ENCODE peak calls at places on chromosomes 6 and 20, in ten cellular contexts. M is A549, X is body of pancreas, W is ovary, J is NB4, K is IMR-90, V is spleen, L is HCT116, T is esophagus muscularis mucosa, B is lower leg skin. Y is an unnamed sample.
A peak's percentile ranks its signal among the peaks of the same experiment; 100 is the strongest.

GRCh38 chr6:149235130-149235561 is 82.4 kb upstream of the TAB2 start:
- DNase-seq in T (no peak), X (peak; percentile 84), M (peak; percentile 16), V (no peak), J (peak; percentile 62), L (peak; percentile 82), W (peak; percentile 51), K (peak; percentile 90), B (no peak), Y (peak; percentile 48)

GRCh38 chr6:42100029-42100901 is 42.2 kb downstream of the C6orf132 start:
- DNase-seq in J (no peak), B (no peak), X (peak; percentile 39), L (no peak), V (no peak), W (peak; percentile 20), T (no peak), K (peak; percentile 84), M (no peak), Y (no peak)

GRCh38 chr6:152135755-152136448 is 328.4 kb downstream of the ESR1 start:
- DNase-seq in J (no peak), K (no peak), V (no peak), M (peak; percentile 3), B (no peak), X (no peak), W (no peak), L (no peak), T (no peak), Y (no peak)

GRCh38 chr20:433300-433975 is 25.3 kb downstream of the RBCK1 start:
- DNase-seq in K (no peak), J (no peak), X (no peak), M (no peak), L (no peak), B (peak; percentile 60), V (no peak), T (no peak), W (no peak), Y (no peak)

GRCh38 chr20:37348643-37349516 is 2.9 kb downstream of the SRC start:
- DNase-seq in B (peak; percentile 78), L (no peak), T (no peak), K (no peak), J (no peak), X (no peak), M (no peak), V (peak; percentile 56), W (peak; percentile 7), Y (no peak)

GRCh38 chr20:46350201-46350985 is 42.1 kb upstream of the CDH22 start:
- DNase-seq in J (peak; percentile 86), T (no peak), L (no peak), V (no peak), M (no peak), K (peak; percentile 93), B (no peak), X (no peak), W (no peak), Y (no peak)

GRCh38 chr6:104460759-104461530 is 398.8 kb downstream of the HACE1 start:
- DNase-seq in L (no peak), W (no peak), K (no peak), M (no peak), T (no peak), B (no peak), J (no peak), X (no peak), V (no peak), Y (no peak)

GRCh38 chr6:40719671-40720374 is 132.7 kb upstream of the LRFN2 start:
- DNase-seq in K (peak; percentile 50), J (peak; percentile 58), W (peak; percentile 12), L (no peak), V (no peak), X (peak; percentile 14), B (peak; percentile 75), M (no peak), T (no peak), Y (no peak)

GRCh38 chr6:28864321-28864923 is 59.4 kb downstream of the TRIM27 start:
- DNase-seq in V (no peak), B (no peak), K (no peak), X (no peak), M (no peak), J (no peak), W (peak; percentile 60), L (no peak), T (no peak), Y (no peak)

GRCh38 chr6:28861339-28861738 is 62.4 kb downstream of the TRIM27 start:
- DNase-seq in V (no peak), K (no peak), X (no peak), J (no peak), B (peak; percentile 85), T (no peak), M (no peak), W (no peak), L (no peak), Y (peak; percentile 79)

GRCh38 chr6:28862077-28862476 is 61.7 kb downstream of the TRIM27 start:
- DNase-seq in T (no peak), V (no peak), K (no peak), W (no peak), L (no peak), J (no peak), B (no peak), X (no peak), M (no peak), Y (no peak)

GRCh38 chr6:28866342-28867077 is 57.3 kb downstream of the TRIM27 start:
- DNase-seq in B (peak; percentile 93), V (peak; percentile 93), K (peak; percentile 29), T (peak; percentile 93), M (no peak), L (no peak), J (peak; percentile 85), W (peak; percentile 53), X (peak; percentile 82), Y (peak; percentile 82)

DNA sequence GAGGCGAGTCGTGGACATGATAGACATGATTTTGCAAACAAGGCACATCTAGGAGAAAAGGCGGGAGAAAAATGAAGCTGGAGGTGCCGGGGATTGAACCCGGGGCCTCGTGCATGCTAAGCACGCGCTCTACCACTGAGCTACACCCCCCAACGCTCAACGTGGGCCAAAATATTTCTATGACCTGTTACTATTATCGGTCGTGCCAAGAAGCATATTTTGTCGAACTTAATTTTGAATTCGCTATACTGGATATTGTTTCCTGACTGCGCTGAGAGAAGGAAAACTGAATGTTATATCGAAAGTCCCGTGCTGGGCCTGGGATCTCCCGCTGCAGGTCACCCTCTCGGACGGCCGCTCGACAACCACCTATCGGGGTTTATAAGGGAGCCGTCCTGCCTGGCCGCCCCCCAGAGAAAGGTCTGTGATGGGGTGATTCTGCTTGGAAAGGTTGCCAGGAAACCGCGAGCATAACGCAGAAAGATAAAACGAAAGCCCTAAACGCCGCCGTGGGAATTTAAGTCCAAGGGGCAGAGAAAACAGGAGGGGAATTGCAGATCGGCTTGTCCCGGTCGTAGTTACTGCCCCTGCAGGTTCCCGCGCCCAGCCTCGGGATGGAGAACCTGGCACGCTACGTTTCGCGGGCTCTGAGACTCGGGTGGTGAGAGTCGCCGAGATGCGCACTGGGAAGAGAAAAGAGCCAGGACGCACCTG is 60.0 kb downstream of the TRIM27 start:
- DNase-seq in X (peak; percentile 84), J (peak; percentile 86), V (peak; percentile 86), W (peak; percentile 41), K (peak; percentile 82), B (peak; percentile 92), M (no peak), L (peak; percentile 81), T (peak; percentile 95), Y (peak; percentile 81)
- TF ChIP-seq POLR2A in X (no peak), J (no peak), V (no peak), W (no peak), K (no peak), B (no peak), M (no peak), L (no peak), T (no peak), Y (no peak)

DNA sequence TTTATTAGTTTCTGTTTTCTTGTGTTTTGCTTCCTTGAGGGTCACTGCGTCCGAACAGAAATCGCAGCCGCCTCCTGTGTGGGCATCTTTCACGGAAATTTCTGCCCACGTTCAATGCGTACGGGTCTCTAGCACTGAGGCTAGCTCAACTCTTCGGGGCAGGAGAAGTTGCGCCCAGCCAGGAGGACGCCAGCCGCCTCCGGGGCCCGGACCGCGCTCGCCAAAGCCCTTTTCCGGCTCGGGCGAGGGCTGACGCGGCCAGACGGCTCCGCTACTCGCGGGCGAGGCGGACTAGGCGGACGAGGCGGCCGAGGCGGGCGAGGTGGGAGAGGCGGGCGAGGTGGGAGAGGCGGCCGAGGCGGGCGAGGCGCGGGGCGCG is 845 bp downstream of the TFAP2B start:
- DNase-seq in L (no peak), W (no peak), B (peak; percentile 83), M (no peak), J (no peak), X (no peak), K (no peak), T (no peak), V (no peak), Y (no peak)
- H3K4me3 ChIP-seq in L (no peak overlapping the region), W (no peak overlapping the region), B (peak overlapping the region; percentile 36), M (no peak overlapping the region), J (no peak overlapping the region), X (no peak overlapping the region), K (no peak overlapping the region), T (peak overlapping the region; percentile 34), V (no peak overlapping the region), Y (peak overlapping the region; percentile 30)

GRCh38 chr6:54056105-54056504 is 55.1 kb upstream of the MLIP start:
- DNase-seq in L (no peak), B (no peak), M (no peak), X (no peak), T (no peak), J (no peak), W (no peak), K (no peak), V (no peak), Y (no peak)

GRCh38 chr6:54050750-54051149 is 60.5 kb upstream of the MLIP start:
- DNase-seq in K (no peak), L (no peak), X (no peak), B (no peak), T (no peak), M (no peak), W (no peak), J (no peak), V (no peak), Y (no peak)

GRCh38 chr6:54057068-54057467 is 54.2 kb upstream of the MLIP start:
- DNase-seq in W (no peak), M (no peak), L (no peak), X (no peak), V (no peak), B (no peak), T (no peak), J (no peak), K (no peak), Y (no peak)

GRCh38 chr6:54058236-54058635 is 53.0 kb upstream of the MLIP start:
- DNase-seq in V (no peak), J (no peak), L (no peak), X (no peak), W (no peak), K (no peak), B (no peak), M (no peak), T (no peak), Y (no peak)

GRCh38 chr6:54053893-54054391 is 57.3 kb upstream of the MLIP start:
- DNase-seq in M (no peak), W (no peak), L (peak; percentile 48), B (no peak), J (no peak), V (no peak), T (no peak), K (peak; percentile 90), X (peak; percentile 5), Y (no peak)
- TF ChIP-seq POLR2A in M (no peak), W (no peak), L (no peak), B (no peak), J (no peak), V (no peak), T (no peak), K (no peak), X (no peak), Y (no peak)

DNA sequence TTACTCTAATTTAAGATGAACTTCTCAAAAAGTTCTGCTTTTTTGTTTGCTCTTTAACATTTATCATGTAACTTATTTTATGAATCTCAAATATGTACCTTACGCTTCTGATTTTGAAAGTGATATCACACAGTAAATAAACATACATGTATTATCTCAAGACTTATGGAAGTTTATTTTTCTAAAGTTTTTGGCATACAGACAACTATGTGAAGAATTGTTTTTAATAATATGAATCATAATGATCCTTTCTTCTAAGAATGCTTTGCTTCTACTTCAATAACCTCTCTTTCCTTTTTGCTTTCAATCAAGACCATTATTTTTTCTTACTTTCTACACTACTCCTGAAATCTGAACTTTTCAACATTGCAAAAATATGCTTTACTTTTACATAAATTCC is 816.4 kb downstream of the EYS start:
- DNase-seq in T (no peak), X (no peak), L (no peak), V (no peak), K (peak; percentile 47), B (no peak), M (no peak), J (no peak), W (no peak), Y (no peak)
- H3K4me3 ChIP-seq in T (no peak overlapping the region), X (no peak overlapping the region), L (no peak overlapping the region), V (no peak overlapping the region), K (no peak overlapping the region), B (no peak overlapping the region), M (no peak overlapping the region), J (no peak overlapping the region), W (no peak overlapping the region), Y (no peak overlapping the region)